ENCODE peak calls at places on chromosome 11, in five cellular contexts. C is endothelial cell, M is fibroblast of pulmonary artery, I is RWPE2, S is OCI-LY7. Y is an unnamed sample.

GRCh38 chr11:134047586-134047999 is 21.3 kb upstream of the JAM3 start:
- DNase-seq in C (no peak), M (peak; percentile 93), I (peak; percentile 58), S (no peak), Y (peak; percentile 66)

GRCh38 chr11:61460474-61460881 is 30.6 kb downstream of the SDHAF2 start:
- DNase-seq in C (no peak), M (no peak), I (no peak), S (no peak), Y (peak; percentile 18)

GRCh38 chr11:94511932-94512781 is at the start of gene C11orf97:
- DNase-seq in C (peak; percentile 73), M (peak; percentile 46), I (peak; percentile 52), S (no peak), Y (no peak)

GRCh38 chr11:134330611-134331564 is 900 bp upstream of the GLB1L2 start:
- DNase-seq in C (no peak), M (no peak), I (no peak), S (no peak), Y (no peak)

GRCh38 chr11:43987384-43988039 is 45.1 kb downstream of the C11orf96 start:
- DNase-seq in C (no peak), M (peak; percentile 97), I (no peak), S (no peak), Y (peak; percentile 82)

GRCh38 chr11:88469828-88470227 is 132.3 kb upstream of the CTSC start:
- DNase-seq in C (no peak), M (no peak), I (no peak), S (no peak), Y (no peak)

GRCh38 chr11:18492888-18493287 is 33.9 kb downstream of the TSG101 start:
- DNase-seq in C (no peak), M (peak; percentile 1), I (no peak), S (no peak), Y (no peak)

GRCh38 chr11:123378096-123378495 is 52.0 kb upstream of the GRAMD1B start:
- DNase-seq in C (no peak), M (no peak), I (no peak), S (no peak), Y (no peak)

GRCh38 chr11:1055109-1055703 is 18.7 kb upstream of the MUC6 start:
- DNase-seq in C (no peak), M (no peak), I (peak; percentile 54), S (no peak), Y (no peak)

GRCh38 chr11:123408619-123409455 is 21.2 kb upstream of the GRAMD1B start:
- DNase-seq in C (no peak), M (no peak), I (no peak), S (no peak), Y (no peak)

GRCh38 chr11:99020324-99021225 is at the start of gene CNTN5:
- DNase-seq in C (peak; percentile 58), M (peak; percentile 49), I (peak; percentile 43), S (no peak), Y (peak; percentile 6)

GRCh38 chr11:102836290-102836875 is 7.0 kb downstream of the MMP3 start:
- DNase-seq in C (no peak), M (peak; percentile 31), I (no peak), S (no peak), Y (peak; percentile 32)

GRCh38 chr11:10503777-10504176 is 37.2 kb downstream of the RNF141 start:
- DNase-seq in C (no peak), M (no peak), I (no peak), S (no peak), Y (no peak)

GRCh38 chr11:10503217-10503616 is 37.8 kb downstream of the RNF141 start:
- DNase-seq in C (no peak), M (no peak), I (no peak), S (no peak), Y (no peak)

GRCh38 chr11:10504490-10504889 is 36.5 kb downstream of the RNF141 start:
- DNase-seq in C (no peak), M (no peak), I (no peak), S (no peak), Y (no peak)

GRCh38 chr11:10506013-10506370 is 35.0 kb downstream of the RNF141 start:
- DNase-seq in C (no peak), M (no peak), I (no peak), S (no peak), Y (no peak)

DNA sequence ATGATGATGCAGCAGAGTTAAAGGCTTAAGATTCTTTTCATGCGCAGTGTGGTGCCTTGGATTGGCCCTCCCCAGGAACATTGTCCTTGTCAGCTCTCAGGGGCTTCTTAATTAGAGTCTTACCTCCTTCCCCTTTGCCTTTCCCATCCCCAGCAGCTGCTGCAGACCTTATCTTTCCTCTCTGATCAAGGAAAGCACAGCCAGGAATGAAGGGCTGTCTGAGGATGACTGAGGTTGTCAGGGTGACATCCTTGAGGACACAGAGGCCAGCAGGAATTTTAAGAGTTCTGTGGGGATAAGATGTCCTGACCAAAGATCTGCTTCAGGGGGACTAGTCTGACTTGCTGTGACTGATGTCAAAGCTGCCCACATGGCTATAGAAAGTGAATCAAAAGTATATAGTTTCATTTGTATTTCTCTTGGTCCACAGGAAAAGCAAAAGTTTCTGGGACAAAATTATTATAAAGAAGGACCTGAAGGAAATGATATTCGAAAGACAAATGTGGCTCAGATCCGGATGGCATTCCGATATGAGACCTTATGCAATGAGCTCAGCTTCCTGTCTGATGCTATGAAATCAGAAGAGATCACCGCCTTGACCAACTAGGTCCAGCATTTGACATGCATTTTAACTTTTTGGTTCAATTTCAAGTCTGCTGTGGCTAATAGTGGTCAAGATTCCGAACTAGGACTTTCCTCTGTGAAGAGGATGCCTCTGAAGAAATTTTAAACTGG is 35.5 kb downstream of the RNF141 start:
- DNase-seq in C (no peak), M (peak; percentile 17), I (no peak), S (no peak), Y (no peak)
- TF ChIP-seq CTCF in C (no peak), M (no peak), I (no peak), S (no peak), Y (no peak)

DNA sequence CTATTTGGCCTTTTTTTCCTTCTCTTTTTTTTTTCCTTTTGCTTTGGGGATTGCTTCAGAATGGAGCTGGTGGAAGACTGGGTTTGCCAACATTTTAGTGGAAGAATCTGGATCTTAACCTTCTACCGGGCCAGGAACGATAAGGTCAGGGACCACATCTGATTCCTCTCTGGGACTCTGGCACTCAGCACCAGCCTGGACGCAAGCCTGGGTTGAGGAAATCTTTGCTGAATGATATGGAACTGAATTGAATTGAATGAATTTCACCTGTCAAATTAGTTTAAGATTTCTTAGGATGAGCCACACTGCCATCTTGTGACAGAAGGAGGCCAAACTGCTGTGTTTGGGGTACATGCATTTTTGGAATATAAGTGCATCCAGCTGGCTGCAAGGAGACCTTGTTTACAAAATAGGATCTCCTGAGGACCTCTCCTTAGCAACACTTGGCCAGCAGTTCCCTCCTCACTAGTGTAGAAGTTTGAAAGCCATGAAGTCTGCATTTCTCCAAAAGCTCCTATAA is 30.4 kb downstream of the TPBGL start:
- DNase-seq in C (no peak), M (peak; percentile 32), I (peak; percentile 9), S (peak; percentile 51), Y (no peak)
- TF ChIP-seq CTCF in C (no peak), M (peak; percentile 48), I (peak; percentile 61), S (peak; percentile 82), Y (no peak)

DNA sequence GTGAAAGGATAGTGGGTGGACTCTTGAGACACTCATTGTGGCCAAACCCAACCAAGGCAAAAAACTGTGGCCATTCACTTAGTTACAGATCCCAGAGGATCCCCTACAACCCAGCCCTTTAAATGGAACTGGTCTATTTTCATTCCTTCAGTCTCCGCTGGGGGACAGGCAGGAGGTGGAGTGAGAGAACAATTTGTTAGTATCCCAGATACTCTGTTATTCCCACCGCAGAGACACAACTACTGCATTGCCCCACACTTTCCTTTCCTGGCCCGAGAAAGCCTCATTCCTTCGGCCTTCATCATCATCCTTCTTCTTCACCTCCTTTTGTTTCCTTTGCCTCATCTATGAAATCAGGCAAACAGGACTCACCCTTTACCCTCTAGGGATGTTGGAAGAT is 191.1 kb downstream of the NTM start:
- DNase-seq in C (no peak), M (no peak), I (no peak), S (no peak), Y (no peak)
- TF ChIP-seq CTCF in C (no peak), M (no peak), I (no peak), S (no peak), Y (no peak)

DNA sequence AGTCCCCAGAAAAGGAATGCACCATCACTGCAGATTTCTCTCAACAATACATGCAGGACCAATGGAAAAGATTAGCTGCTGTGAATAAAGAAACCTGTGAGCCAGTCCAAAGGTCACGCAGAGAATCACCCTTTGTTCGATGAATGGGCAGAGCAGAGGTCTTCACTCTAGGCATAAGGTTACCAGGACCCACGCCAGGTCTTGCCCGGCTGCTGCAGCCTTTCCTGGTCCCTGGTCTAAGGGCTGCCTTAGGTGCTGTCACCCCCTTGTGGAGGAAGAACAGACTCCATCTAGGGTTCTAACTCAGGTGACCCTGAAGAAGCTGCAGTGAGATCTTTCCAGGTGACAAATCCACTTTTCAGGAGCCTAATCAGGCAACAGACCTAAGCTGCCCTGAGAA is 29.0 kb upstream of the NAP1L4 start:
- DNase-seq in C (peak; percentile 40), M (peak; percentile 38), I (no peak), S (peak; percentile 54), Y (no peak)
- TF ChIP-seq CTCF in C (peak; percentile 58), M (peak; percentile 55), I (peak; percentile 67), S (peak; percentile 75), Y (peak; percentile 43)

DNA sequence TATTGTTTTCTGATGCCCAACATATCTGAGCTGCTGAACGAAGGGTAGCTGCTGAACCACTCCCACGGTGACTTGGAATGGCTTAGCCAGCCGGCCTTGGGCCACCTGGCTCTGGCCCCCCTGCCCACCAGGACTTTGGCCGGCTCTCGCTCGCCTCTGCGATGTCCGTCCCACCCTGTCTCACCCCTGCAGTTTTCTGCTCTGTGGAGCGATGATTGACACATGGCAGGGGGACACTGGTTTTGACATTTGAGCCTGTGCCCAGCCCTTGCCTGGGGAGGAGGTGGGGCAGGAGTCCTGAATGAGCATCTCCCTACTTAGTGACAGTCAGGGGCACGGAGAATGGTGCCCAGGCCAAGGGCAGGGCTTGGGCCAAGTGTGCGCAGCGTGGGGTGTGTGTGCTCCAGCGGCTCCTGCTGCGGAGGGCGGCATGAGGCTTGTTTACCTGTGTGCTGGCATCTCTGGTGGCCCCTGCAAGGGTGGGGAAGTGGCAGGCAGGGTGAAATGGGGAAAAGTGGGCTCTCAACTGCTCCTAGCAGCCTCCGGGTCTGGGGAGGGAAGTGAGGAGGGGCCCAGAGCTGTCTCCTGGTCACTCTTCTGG is 15.7 kb upstream of the CDKN1C start:
- DNase-seq in C (no peak), M (no peak), I (no peak), S (no peak), Y (no peak)
- TF ChIP-seq CTCF in C (no peak), M (no peak), I (no peak), S (no peak), Y (no peak)

DNA sequence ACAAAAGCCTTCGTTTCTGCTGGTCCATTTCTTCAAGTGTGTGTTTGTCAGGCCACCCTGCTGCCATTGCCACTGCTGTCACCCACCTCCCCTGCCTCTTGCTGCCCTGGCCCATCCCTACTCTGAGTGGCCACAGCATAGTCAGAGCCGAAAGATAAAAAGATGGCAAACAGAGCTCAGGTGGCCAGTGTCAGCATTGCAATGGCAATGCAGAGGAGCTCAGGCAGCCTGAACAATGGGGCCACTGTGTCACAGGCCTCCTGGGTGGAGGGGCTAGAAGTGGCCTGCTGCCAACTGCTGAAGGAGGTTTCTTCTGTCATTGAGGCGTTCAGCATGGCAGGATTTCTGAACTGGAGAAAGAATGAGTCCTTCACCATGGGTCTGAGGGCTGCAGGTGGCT is 137.1 kb downstream of the CSNK2A3 start:
- DNase-seq in C (no peak), M (no peak), I (no peak), S (no peak), Y (no peak)
- TF ChIP-seq CTCF in C (no peak), M (no peak), I (no peak), S (no peak), Y (no peak)